ENCODE peak calls at places on chromosomes 16 and 17, in six cellular contexts. X is heart left ventricle, R is H9, Q is mesendoderm, F is adipocyte, W is upper lobe of right lung. S is an unnamed sample.

GRCh38 chr16:84614914-84615813 is 2.7 kb downstream of the COTL1 start:
- DNase-seq in R (no peak), W (no peak), Q (no peak), X (no peak), F (no peak), S (no peak)

GRCh38 chr17:36661047-36661666 is 59.8 kb downstream of the MRM1 start:
- DNase-seq in Q (no peak), W (no peak), F (no peak), R (no peak), X (no peak), S (no peak)

GRCh38 chr17:40615989-40616476 is 31.6 kb downstream of the SMARCE1 start:
- DNase-seq in W (no peak), Q (no peak), F (no peak), X (no peak), R (no peak), S (no peak)

GRCh38 chr16:49855822-49856740 is at the start of gene ZNF423:
- DNase-seq in Q (peak; percentile 68), F (no peak), R (no peak), X (peak; percentile 49), W (no peak), S (no peak)

GRCh38 chr16:84786605-84787302 is 33.0 kb upstream of the CRISPLD2 start:
- DNase-seq in R (no peak), X (no peak), Q (no peak), W (no peak), F (no peak), S (no peak)

GRCh38 chr17:8237175-8237574 is 10.7 kb downstream of the CTC1 start:
- DNase-seq in X (no peak), R (no peak), W (no peak), Q (no peak), F (no peak), S (no peak)

GRCh38 chr16:73311857-73312723 is 264.2 kb upstream of the ZFHX3 start:
- DNase-seq in R (no peak), Q (no peak), F (no peak), X (no peak), W (no peak), S (no peak)

GRCh38 chr17:56707312-56708219 is 114.1 kb downstream of the NOG start:
- DNase-seq in X (no peak), F (peak; percentile 18), Q (peak; percentile 94), W (no peak), R (peak; percentile 72), S (no peak)

GRCh38 chr17:41326173-41327145 is 10.9 kb upstream of the KRTAP17-1 start:
- DNase-seq in X (no peak), F (no peak), Q (no peak), W (no peak), R (no peak), S (no peak)

GRCh38 chr17:40540448-40540847 is 24.8 kb downstream of the CCR7 start:
- DNase-seq in X (no peak), W (peak; percentile 51), Q (peak; percentile 44), F (no peak), R (no peak), S (no peak)

GRCh38 chr17:34584805-34585416 is 5.5 kb downstream of the TMEM132E start:
- DNase-seq in F (peak; percentile 5), W (no peak), Q (peak; percentile 66), R (no peak), X (no peak), S (no peak)

GRCh38 chr17:46868689-46869187 is 17.4 kb downstream of the WNT9B start:
- DNase-seq in Q (no peak), X (no peak), F (peak; percentile 23), W (no peak), R (no peak), S (no peak)

GRCh38 chr16:72198641-72199250 is 26.8 kb upstream of the PMFBP1 start:
- DNase-seq in Q (no peak), F (no peak), W (no peak), X (no peak), R (peak; percentile 46), S (no peak)

GRCh38 chr17:55433029-55433628 is 11.5 kb upstream of the MMD start:
- DNase-seq in X (no peak), W (no peak), F (peak; percentile 23), R (no peak), Q (peak; percentile 76), S (no peak)

GRCh38 chr17:28968914-28969295 is 17.6 kb upstream of the PHF12 start:
- DNase-seq in R (no peak), W (no peak), X (no peak), F (no peak), Q (no peak), S (no peak)

GRCh38 chr17:7347630-7348477 is 4.1 kb upstream of the KCTD11 start:
- DNase-seq in F (no peak), X (no peak), R (no peak), Q (no peak), W (no peak), S (no peak)

GRCh38 chr16:48608871-48609452 is 1.0 kb downstream of the N4BP1 start:
- DNase-seq in F (no peak), R (no peak), W (no peak), Q (peak; percentile 61), X (no peak), S (no peak)

GRCh38 chr17:28018439-28019070 is 23.9 kb upstream of the NLK start:
- DNase-seq in X (peak; percentile 36), Q (no peak), W (no peak), F (no peak), R (no peak), S (no peak)

GRCh38 chr16:25875956-25876608 is 184.3 kb downstream of the HS3ST4 start:
- DNase-seq in W (no peak), Q (no peak), X (no peak), R (no peak), F (no peak), S (no peak)

GRCh38 chr16:2818278-2818876 is 1.3 kb downstream of the PRSS21 start:
- DNase-seq in X (no peak), Q (no peak), R (no peak), W (peak; percentile 43), F (no peak), S (no peak)

GRCh38 chr16:83895243-83895642 is 3.7 kb upstream of the MLYCD start:
- DNase-seq in F (no peak), R (no peak), Q (no peak), W (no peak), X (no peak), S (no peak)

GRCh38 chr16:920722-921121 is 50.1 kb downstream of the LMF1 start:
- DNase-seq in W (no peak), X (peak; percentile 33), R (no peak), F (peak; percentile 63), Q (no peak), S (no peak)

GRCh38 chr17:78839762-78840529 is 668 bp downstream of the USP36 start:
- DNase-seq in X (peak; percentile 51), R (peak; percentile 54), F (peak; percentile 75), Q (peak; percentile 37), W (peak; percentile 82), S (no peak)

GRCh38 chr16:76201385-76201784 is 75.8 kb upstream of the CNTNAP4 start:
- DNase-seq in Q (no peak), F (no peak), X (no peak), R (no peak), W (no peak), S (no peak)

GRCh38 chr16:52546291-52546941 is 527 bp downstream of the TOX3 start:
- DNase-seq in X (no peak), F (no peak), Q (peak; percentile 68), R (peak; percentile 46), W (no peak), S (no peak)

GRCh38 chr16:52549011-52549692 is 2.2 kb upstream of the TOX3 start:
- DNase-seq in W (no peak), X (no peak), Q (peak; percentile 88), R (peak; percentile 63), F (no peak), S (peak; percentile 48)

GRCh38 chr16:52547001-52547833 is at the start of gene TOX3:
- DNase-seq in X (no peak), F (no peak), R (peak; percentile 65), Q (peak; percentile 48), W (peak; percentile 65), S (no peak)

GRCh38 chr16:52547834-52548215 is 882 bp upstream of the TOX3 start:
- DNase-seq in X (no peak), W (no peak), F (no peak), R (no peak), Q (no peak), S (no peak)

GRCh38 chr16:52548261-52549010 is 1.5 kb upstream of the TOX3 start:
- DNase-seq in Q (peak; percentile 54), X (no peak), W (no peak), R (peak; percentile 50), F (no peak), S (no peak)
- H3K27me3 ChIP-seq in Q (peaks cover 5% of the 10 kb centered on the region), X (peaks cover 80% of the 10 kb centered on the region), W (peaks cover 51% of the 10 kb centered on the region), R (peaks cover 12% of the 10 kb centered on the region), F (peaks cover 40% of the 10 kb centered on the region), S (peaks cover 9% of the 10 kb centered on the region)

GRCh38 chr17:44828919-44829557 is 1.0 kb downstream of the GJC1 start:
- DNase-seq in X (no peak), Q (peak; percentile 61), R (no peak), W (no peak), F (peak; percentile 64), S (no peak)

GRCh38 chr17:44830359-44831269 is 527 bp upstream of the GJC1 start:
- DNase-seq in X (peak; percentile 19), F (peak; percentile 66), W (peak; percentile 62), R (peak; percentile 73), Q (peak; percentile 79), S (peak; percentile 63)

GRCh38 chr17:44829558-44830358 is at the start of gene GJC1:
- DNase-seq in R (peak; percentile 58), W (peak; percentile 69), X (peak; percentile 49), F (peak; percentile 70), Q (peak; percentile 34), S (no peak)

GRCh38 chr17:44827863-44828262 is 2.2 kb downstream of the GJC1 start:
- DNase-seq in X (no peak), R (no peak), Q (no peak), W (no peak), F (peak; percentile 43), S (no peak)

GRCh38 chr17:44826123-44826790 is 3.8 kb downstream of the GJC1 start:
- DNase-seq in F (no peak), Q (no peak), R (no peak), X (no peak), W (peak; percentile 21), S (no peak)
- H3K27me3 ChIP-seq in F (no peaks in the 10 kb centered on the region), Q (no peaks in the 10 kb centered on the region), R (no peaks in the 10 kb centered on the region), X (peaks cover 9% of the 10 kb centered on the region), W (peaks cover 69% of the 10 kb centered on the region), S (no peaks in the 10 kb centered on the region)

GRCh38 chr17:48715496-48716399 is 6.6 kb downstream of the PRAC1 start:
- DNase-seq in W (no peak), X (no peak), Q (no peak), R (no peak), F (no peak), S (no peak)

GRCh38 chr17:48711128-48711527 is 11.2 kb downstream of the PRAC1 start:
- DNase-seq in R (no peak), Q (no peak), X (no peak), W (no peak), F (no peak), S (no peak)
- H3K27me3 ChIP-seq in R (peaks cover 2% of the 10 kb centered on the region), Q (no peaks in the 10 kb centered on the region), X (peaks cover 99% of the 10 kb centered on the region), W (peaks cover 96% of the 10 kb centered on the region), F (peaks cover 89% of the 10 kb centered on the region), S (peaks cover 2% of the 10 kb centered on the region)

DNA sequence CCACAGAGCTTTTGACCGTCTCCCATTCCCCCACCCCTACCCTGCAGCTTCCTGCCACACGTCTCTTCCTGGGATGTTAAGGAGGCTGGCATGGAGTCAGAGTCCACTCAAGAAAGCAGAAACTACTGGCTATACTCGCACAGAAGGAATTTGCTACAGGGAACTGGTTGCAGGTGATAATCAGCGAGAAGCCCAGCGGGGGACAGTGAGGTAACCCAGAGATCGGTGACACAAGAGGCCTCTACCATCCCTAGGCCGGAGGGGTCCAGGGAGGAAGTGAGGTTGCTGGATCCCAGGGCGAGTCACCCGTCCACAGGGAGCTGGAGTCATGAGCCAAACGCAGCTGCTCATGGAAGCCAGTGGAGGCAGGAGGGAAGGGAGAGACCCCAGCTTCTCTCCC is 93.7 kb downstream of the SDK2 start:
- DNase-seq in R (no peak), X (no peak), W (no peak), Q (peak; percentile 76), F (no peak), S (no peak)
- H3K27me3 ChIP-seq in R (no peaks in the 10 kb centered on the region), X (no peaks in the 10 kb centered on the region), W (peaks cover 11% of the 10 kb centered on the region), Q (no peaks in the 10 kb centered on the region), F (peaks cover 56% of the 10 kb centered on the region), S (no peaks in the 10 kb centered on the region)